ENCODE peak calls at places on chromosomes 2 and 18, in five cellular contexts. B is CD8-positive, alpha-beta T cell; G is pancreas; P is endodermal cell; Q is mammary epithelial cell. F is an unnamed sample.

GRCh38 chr18:33231474-33232317 is 208.8 kb downstream of the CCDC178 start:
- DNase-seq in B (peak; percentile 12), G (peak; percentile 68), P (peak; percentile 94), Q (peak; percentile 40), F (no peak)

GRCh38 chr2:62304429-62305417 is 108.8 kb downstream of the B3GNT2 start:
- DNase-seq in B (peak; percentile 55), G (no peak), P (peak; percentile 87), Q (peak; percentile 18), F (peak; percentile 86)

GRCh38 chr18:70450658-70451253 is 161.9 kb downstream of the SOCS6 start:
- DNase-seq in B (no peak), G (no peak), P (no peak), Q (no peak), F (no peak)

GRCh38 chr18:65990944-65991708 is 240.3 kb downstream of the CDH7 start:
- DNase-seq in B (no peak), G (no peak), P (no peak), Q (no peak), F (no peak)

GRCh38 chr2:107729456-107729855 is 97.2 kb upstream of the RGPD4 start:
- DNase-seq in B (no peak), G (no peak), P (no peak), Q (no peak), F (no peak)

GRCh38 chr2:226721541-226721940 is 78.1 kb downstream of the IRS1 start:
- DNase-seq in B (no peak), G (no peak), P (peak; percentile 51), Q (no peak), F (no peak)

GRCh38 chr18:52617931-52618330 is 277.9 kb downstream of the DCC start:
- DNase-seq in B (no peak), G (no peak), P (no peak), Q (no peak), F (no peak)

GRCh38 chr2:223027442-223027841 is 24.5 kb upstream of the KCNE4 start:
- DNase-seq in B (no peak), G (peak; percentile 40), P (no peak), Q (peak; percentile 70), F (no peak)

GRCh38 chr18:51097046-51097822 is 67.2 kb downstream of the SMAD4 start:
- DNase-seq in B (no peak), G (no peak), P (no peak), Q (no peak), F (no peak)

GRCh38 chr2:9554841-9555337 is 741 bp downstream of the ADAM17 start:
- DNase-seq in B (peak; percentile 17), G (no peak), P (no peak), Q (peak; percentile 86), F (no peak)

GRCh38 chr2:96159084-96159830 is 14.0 kb upstream of the DUSP2 start:
- DNase-seq in B (peak; percentile 57), G (no peak), P (peak; percentile 52), Q (no peak), F (no peak)

GRCh38 chr2:70702711-70703395 is 65.1 kb downstream of the ADD2 start:
- DNase-seq in B (no peak), G (no peak), P (peak; percentile 16), Q (no peak), F (no peak)

GRCh38 chr2:41900299-41900698 is 147.5 kb upstream of the PKDCC start:
- DNase-seq in B (no peak), G (no peak), P (no peak), Q (no peak), F (no peak)

GRCh38 chr2:37211212-37211611 is 14.9 kb downstream of the CEBPZOS start:
- DNase-seq in B (no peak), G (no peak), P (no peak), Q (no peak), F (no peak)

GRCh38 chr2:49770919-49771318 is 616.6 kb upstream of the FSHR start:
- DNase-seq in B (no peak), G (peak; percentile 57), P (peak; percentile 93), Q (peak; percentile 31), F (no peak)

GRCh38 chr2:162582357-162582798 is 238.4 kb downstream of the GCA start:
- DNase-seq in B (no peak), G (peak; percentile 22), P (peak; percentile 76), Q (no peak), F (no peak)

GRCh38 chr2:171410101-171410500 is 23.7 kb downstream of the METTL8 start:
- DNase-seq in B (no peak), G (no peak), P (no peak), Q (peak; percentile 57), F (no peak)

GRCh38 chr2:85811173-85811849 is 57.5 kb downstream of the ATOH8 start:
- DNase-seq in B (no peak), G (no peak), P (no peak), Q (no peak), F (no peak)

GRCh38 chr2:207614824-207615223 is 10.4 kb downstream of the METTL21A start:
- DNase-seq in B (no peak), G (no peak), P (no peak), Q (no peak), F (no peak)
- H3K36me3 ChIP-seq in B (peaks cover 18% of the 10 kb centered on the region), G (no peaks in the 10 kb centered on the region), P (peaks cover 43% of the 10 kb centered on the region), Q (peaks cover 11% of the 10 kb centered on the region), F (peaks cover 39% of the 10 kb centered on the region)

DNA sequence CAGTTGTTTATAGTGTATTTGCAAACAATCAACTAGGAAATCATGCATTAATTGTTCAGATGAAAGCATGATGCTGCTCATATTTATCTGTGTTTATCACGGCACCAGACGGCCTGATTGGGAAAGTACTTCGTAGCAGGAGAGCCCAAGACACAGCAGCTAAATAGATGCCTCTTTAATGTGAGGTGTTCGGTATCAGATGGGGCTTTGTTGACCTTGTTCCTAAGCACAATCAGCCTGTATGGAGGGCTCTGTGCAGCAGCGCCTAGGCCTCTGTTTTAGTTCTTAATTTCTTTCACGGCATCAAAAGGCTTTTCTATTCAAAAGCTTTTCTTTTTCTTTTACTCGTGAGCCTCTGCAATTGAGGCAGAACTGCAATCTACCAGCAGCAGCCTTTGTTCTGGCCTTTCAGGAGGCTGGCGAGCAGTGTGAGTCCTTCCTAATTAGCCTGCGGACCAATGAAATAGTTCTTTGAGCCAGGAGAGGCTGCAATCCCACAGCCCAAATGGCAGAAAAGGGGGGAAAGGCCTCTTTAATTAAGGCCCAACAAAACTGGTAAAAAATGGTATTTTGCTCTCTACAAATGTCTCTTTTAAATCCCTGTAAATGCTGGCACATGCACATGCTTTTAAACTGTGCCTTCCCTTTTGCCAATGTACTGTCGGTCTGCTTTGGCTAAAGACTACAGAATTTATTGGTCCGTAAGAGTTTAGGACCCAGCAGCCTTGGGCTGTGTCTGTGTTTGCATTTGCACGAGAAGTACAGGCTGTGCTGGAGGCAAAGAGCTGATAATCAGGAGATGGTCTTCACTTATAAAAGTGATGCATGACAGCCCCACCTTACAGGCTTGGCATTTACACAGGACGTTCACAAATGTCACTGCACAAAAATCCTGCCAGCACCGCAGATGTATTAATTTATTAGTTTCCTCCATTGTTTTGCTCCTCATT is 159.6 kb downstream of the RND3 start:
- DNase-seq in B (no peak), G (no peak), P (peak; percentile 42), Q (no peak), F (no peak)
- H3K9me3 ChIP-seq in B (no peaks in the 10 kb centered on the region), G (no peaks in the 10 kb centered on the region), P (no peaks in the 10 kb centered on the region), Q (no peaks in the 10 kb centered on the region), F (no peaks in the 10 kb centered on the region)

GRCh38 chr2:33494155-33494779 is 17.8 kb downstream of the RASGRP3 start:
- DNase-seq in B (no peak), G (no peak), P (no peak), Q (peak; percentile 23), F (no peak)

GRCh38 chr2:33496150-33496549 is 19.7 kb downstream of the RASGRP3 start:
- DNase-seq in B (no peak), G (no peak), P (no peak), Q (no peak), F (no peak)

GRCh38 chr2:33497177-33497787 is 20.8 kb downstream of the RASGRP3 start:
- DNase-seq in B (no peak), G (no peak), P (no peak), Q (no peak), F (no peak)

GRCh38 chr2:33495683-33496082 is 19.2 kb downstream of the RASGRP3 start:
- DNase-seq in B (no peak), G (no peak), P (no peak), Q (no peak), F (no peak)

GRCh38 chr2:33494877-33495641 is 18.6 kb downstream of the RASGRP3 start:
- DNase-seq in B (no peak), G (no peak), P (no peak), Q (no peak), F (no peak)
- H3K4me3 ChIP-seq in B (no peak overlapping the region), G (no peak overlapping the region), P (no peak overlapping the region), Q (no peak overlapping the region), F (no peak overlapping the region)

GRCh38 chr2:75519843-75520242 is 40.9 kb downstream of the EVA1A start:
- DNase-seq in B (no peak), G (no peak), P (no peak), Q (no peak), F (no peak)

GRCh38 chr2:75516378-75517122 is 44.2 kb downstream of the EVA1A start:
- DNase-seq in B (no peak), G (no peak), P (no peak), Q (peak; percentile 54), F (no peak)

GRCh38 chr2:75517562-75518230 is 43.0 kb downstream of the EVA1A start:
- DNase-seq in B (no peak), G (no peak), P (no peak), Q (no peak), F (no peak)

GRCh38 chr2:75521225-75521872 is 39.4 kb downstream of the EVA1A start:
- DNase-seq in B (no peak), G (no peak), P (no peak), Q (no peak), F (no peak)

GRCh38 chr2:75518638-75519465 is 41.9 kb downstream of the EVA1A start:
- DNase-seq in B (no peak), G (no peak), P (no peak), Q (no peak), F (no peak)
- H3K36me3 ChIP-seq in B (no peaks in the 10 kb centered on the region), G (no peaks in the 10 kb centered on the region), P (no peaks in the 10 kb centered on the region), Q (peaks cover 9% of the 10 kb centered on the region), F (no peaks in the 10 kb centered on the region)

GRCh38 chr18:56200381-56200831 is 438.0 kb downstream of the TXNL1 start:
- DNase-seq in B (no peak), G (no peak), P (no peak), Q (peak; percentile 4), F (no peak)

GRCh38 chr18:56207989-56208388 is 430.4 kb downstream of the TXNL1 start:
- DNase-seq in B (no peak), G (no peak), P (no peak), Q (no peak), F (no peak)

GRCh38 chr18:56202567-56203136 is 435.7 kb downstream of the TXNL1 start:
- DNase-seq in B (no peak), G (no peak), P (no peak), Q (no peak), F (no peak)

GRCh38 chr18:56199580-56200320 is 438.6 kb downstream of the TXNL1 start:
- DNase-seq in B (no peak), G (no peak), P (no peak), Q (no peak), F (no peak)

DNA sequence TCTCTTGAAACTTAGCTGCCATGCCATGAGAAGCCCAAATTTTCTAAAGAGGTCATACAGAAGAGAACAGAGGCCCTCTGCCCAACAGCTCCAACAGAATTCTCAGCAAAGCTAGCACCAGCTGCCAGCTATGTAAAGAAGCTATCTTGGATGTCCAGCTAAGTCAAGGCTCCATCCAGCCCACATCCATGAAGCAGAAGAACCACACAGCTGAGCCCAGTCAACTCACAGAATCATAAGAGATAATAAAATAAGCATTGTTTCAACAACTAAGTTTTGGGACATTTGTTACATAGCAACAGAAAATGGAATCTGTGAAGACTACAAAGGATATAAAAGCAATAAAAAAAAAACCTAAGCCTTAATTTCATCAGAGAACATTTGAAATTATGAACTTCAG is 434.3 kb downstream of the TXNL1 start:
- DNase-seq in B (no peak), G (no peak), P (no peak), Q (no peak), F (no peak)
- H3K9me3 ChIP-seq in B (no peaks in the 10 kb centered on the region), G (no peaks in the 10 kb centered on the region), P (peaks cover 6% of the 10 kb centered on the region), Q (no peaks in the 10 kb centered on the region), F (peaks cover 10% of the 10 kb centered on the region)

GRCh38 chr2:73176205-73176880 is 26.0 kb upstream of the NOTO start:
- DNase-seq in B (peak; percentile 6), G (peak; percentile 40), P (peak; percentile 85), Q (no peak), F (no peak)
- H3K4me3 ChIP-seq in B (peak overlapping the region; percentile 65), G (peak overlapping the region; percentile 48), P (peak overlapping the region; percentile 91), Q (peak overlapping the region; percentile 36), F (peak overlapping the region; percentile 72)

F was measured in lower lobe of right lung.